ENCODE peak calls at places on chromosomes 5 and 9, in four cellular contexts. C, U, M and L are unnamed samples.

GRCh38 chr5:50856720-50857119 is 190.3 kb downstream of the PARP8 start:
- DNase-seq in C (no peak), U (no peak), M (no peak), L (no peak)

GRCh38 chr5:40738502-40738901 is 17.3 kb downstream of the TTC33 start:
- DNase-seq in M (no peak), U (no peak), C (no peak), L (no peak)

GRCh38 chr9:99876190-99876589 is 30.3 kb upstream of the STX17 start:
- DNase-seq in C (no peak), M (no peak), U (no peak), L (no peak)

GRCh38 chr9:134167530-134167931 is 3.2 kb upstream of the RNU6ATAC start:
- DNase-seq in M (no peak), C (no peak), U (peak), L (no peak)

GRCh38 chr9:128635266-128636023 is 21.2 kb downstream of the DYNC2I2 start:
- DNase-seq in M (no peak), U (peak), C (no peak), L (no peak)

GRCh38 chr5:51271261-51271660 is 112.0 kb upstream of the ISL1 start:
- DNase-seq in U (no peak), M (no peak), C (no peak), L (no peak)

GRCh38 chr5:110019119-110019518 is 329.4 kb downstream of the MAN2A1 start:
- DNase-seq in U (no peak), M (no peak), C (no peak), L (no peak)

GRCh38 chr5:134555889-134556311 is 30.4 kb downstream of the JADE2 start:
- DNase-seq in M (peak), U (no peak), C (peak), L (peak)

GRCh38 chr5:14328144-14328543 is 185.0 kb downstream of the TRIO start:
- DNase-seq in C (no peak), M (peak), U (no peak), L (no peak)

GRCh38 chr5:113153512-113154097 is 177.0 kb downstream of the DCP2 start:
- DNase-seq in U (no peak), C (no peak), M (no peak), L (no peak)

GRCh38 chr9:126635661-126636439 is 22.1 kb downstream of the LMX1B start:
- DNase-seq in C (no peak), U (no peak), M (no peak), L (no peak)

GRCh38 chr5:79020861-79021561 is 35.9 kb upstream of the ARSB start:
- DNase-seq in M (peak), C (peak), U (peak), L (no peak)

GRCh38 chr9:114156658-114157421 is 1.5 kb downstream of the COL27A1 start:
- DNase-seq in U (peak), M (no peak), C (no peak), L (no peak)

GRCh38 chr9:136625101-136626065 is 37.3 kb upstream of the EGFL7 start:
- DNase-seq in M (peak), C (no peak), U (no peak), L (no peak)

GRCh38 chr9:127968717-127969383 is 11.9 kb downstream of the EEIG1 start:
- DNase-seq in C (no peak), M (no peak), U (peak), L (no peak)

GRCh38 chr5:54793612-54794436 is 191.6 kb downstream of the ESM1 start:
- DNase-seq in M (no peak), C (peak), U (no peak), L (no peak)

GRCh38 chr9:80932947-80933346 is 756.4 kb downstream of the TLE1 start:
- DNase-seq in U (no peak), C (no peak), M (no peak), L (no peak)